ENCODE peak calls at places on chromosomes 4 and X, in ten cellular contexts. S is sigmoid colon, T is Calu3, Q is brain microvascular endothelial cell, H is NCI-H1092, D is iPS-NIHi11, A is cardiac fibroblast, B is NCI-H1417, F is thoracic aorta, N is foreskin fibroblast. O is an unnamed sample.

GRCh38 chr4:56627985-56628384 is 53.1 kb downstream of the HOPX start:
- DNase-seq in Q (no peak), B (no peak), D (no peak), A (no peak), H (no peak), S (no peak), N (no peak), F (no peak), T (no peak), O (no peak)

GRCh38 chrX:10017866-10018265 is 50.7 kb downstream of the CLDN34 start:
- DNase-seq in F (no peak), T (peak), A (peak), B (no peak), S (peak), D (no peak), H (no peak), Q (peak), N (peak), O (no peak)

GRCh38 chr4:139857021-139857420 is 191.4 kb downstream of the MGST2 start:
- DNase-seq in Q (no peak), S (no peak), H (peak), F (no peak), T (no peak), N (no peak), A (no peak), D (no peak), B (peak), O (peak)

GRCh38 chr4:112704991-112705845 is 68.3 kb downstream of the LARP7 start:
- DNase-seq in D (peak), H (peak), A (peak), S (peak), T (peak), Q (peak), B (peak), F (peak), N (peak), O (peak)

GRCh38 chrX:63330681-63331080 is 20.5 kb downstream of the SPIN4 start:
- DNase-seq in Q (no peak), N (no peak), A (no peak), T (peak), F (no peak), H (no peak), S (no peak), D (no peak), B (no peak), O (no peak)

GRCh38 chr4:143420227-143420626 is 83.6 kb downstream of the GAB1 start:
- DNase-seq in N (no peak), S (no peak), T (no peak), D (no peak), Q (no peak), F (no peak), B (no peak), H (no peak), A (no peak), O (no peak)

GRCh38 chrX:16239211-16239610 is 71.9 kb downstream of the MAGEB17 start:
- DNase-seq in Q (peak), D (no peak), T (peak), N (peak), A (peak), H (no peak), B (no peak), F (no peak), S (no peak), O (peak)

GRCh38 chr4:123741906-123742305 is 345.3 kb downstream of the SPRY1 start:
- DNase-seq in A (peak), B (no peak), N (peak), H (no peak), F (no peak), D (no peak), S (no peak), Q (no peak), T (no peak), O (peak)

GRCh38 chr4:11416767-11417113 is 12.0 kb downstream of the HS3ST1 start:
- DNase-seq in S (no peak), T (no peak), A (peak), H (no peak), D (no peak), Q (no peak), B (no peak), N (no peak), F (no peak), O (no peak)

GRCh38 chr4:128658214-128658621 is 151.3 kb upstream of the JADE1 start:
- DNase-seq in S (no peak), N (no peak), Q (no peak), T (no peak), D (no peak), F (no peak), A (peak), B (no peak), H (no peak), O (no peak)

GRCh38 chr4:78645853-78646757 is 94.5 kb downstream of the ANXA3 start:
- DNase-seq in T (no peak), N (peak), H (no peak), A (peak), D (no peak), F (peak), S (peak), B (peak), Q (peak), O (no peak)

GRCh38 chr4:67934628-67935027 is 28.7 kb downstream of the TMPRSS11A start:
- DNase-seq in T (no peak), D (peak), B (peak), A (no peak), F (no peak), Q (no peak), N (no peak), H (peak), S (no peak), O (no peak)

GRCh38 chr4:42786350-42787070 is 106.0 kb upstream of the GRXCR1 start:
- DNase-seq in A (no peak), D (peak), Q (no peak), S (no peak), N (no peak), F (no peak), T (no peak), B (peak), H (peak), O (no peak)

GRCh38 chr4:99827857-99828256 is 11.2 kb downstream of the DAPP1 start:
- DNase-seq in Q (no peak), D (no peak), F (no peak), A (no peak), B (no peak), T (no peak), S (no peak), N (no peak), H (no peak), O (no peak)

GRCh38 chr4:14111730-14112171 is 484.2 kb upstream of the BOD1L1 start:
- DNase-seq in A (peak), H (no peak), T (no peak), D (no peak), S (no peak), B (no peak), Q (no peak), F (no peak), N (peak), O (no peak)

GRCh38 chr4:139530833-139531427 is 25.1 kb downstream of the SETD7 start:
- DNase-seq in B (peak), D (peak), T (peak), F (no peak), A (peak), N (no peak), Q (peak), S (no peak), H (peak), O (no peak)

GRCh38 chr4:173405840-173406606 is 7.1 kb upstream of the SCRG1 start:
- DNase-seq in Q (no peak), N (no peak), F (no peak), T (no peak), S (no peak), A (no peak), B (no peak), H (no peak), D (no peak), O (no peak)

GRCh38 chr4:16270654-16271328 is 44.5 kb upstream of the TAPT1 start:
- DNase-seq in Q (no peak), T (no peak), S (no peak), N (no peak), H (no peak), B (no peak), A (no peak), D (peak), F (no peak), O (no peak)

GRCh38 chrX:46573896-46574336 is 351 bp downstream of the CHST7 start:
- DNase-seq in Q (peak), S (peak), N (peak), T (peak), B (peak), D (peak), F (no peak), H (peak), A (peak), O (no peak)

GRCh38 chr4:3532714-3533336 is 603 bp upstream of the LRPAP1 start:
- DNase-seq in F (no peak), Q (no peak), N (no peak), T (no peak), S (no peak), A (no peak), B (no peak), H (no peak), D (no peak), O (peak)

GRCh38 chr4:149795256-149795655 is 20.4 kb downstream of the IQCM start:
- DNase-seq in T (no peak), A (no peak), S (peak), F (no peak), D (no peak), B (no peak), Q (no peak), H (no peak), N (no peak), O (peak)

GRCh38 chr4:168514249-168514852 is 17.5 kb downstream of the PALLD start:
- DNase-seq in N (no peak), Q (no peak), D (no peak), S (no peak), B (peak), F (no peak), A (peak), T (no peak), H (peak), O (peak)

GRCh38 chr4:54067163-54067562 is 2.8 kb upstream of the CHIC2 start:
- DNase-seq in F (no peak), S (peak), B (no peak), H (no peak), D (no peak), Q (no peak), A (peak), N (peak), T (no peak), O (no peak)

GRCh38 chr4:169826634-169827187 is 69.0 kb upstream of the HPF1 start:
- DNase-seq in S (no peak), H (no peak), N (no peak), B (no peak), A (no peak), T (no peak), F (no peak), D (no peak), Q (no peak), O (no peak)

GRCh38 chr4:48025005-48025404 is 8.4 kb downstream of the NIPAL1 start:
- DNase-seq in B (peak), Q (peak), N (no peak), H (peak), A (peak), D (no peak), S (no peak), T (no peak), F (no peak), O (peak)

GRCh38 chrX:18650662-18651061 is 21.2 kb downstream of the RS1 start:
- DNase-seq in A (no peak), N (no peak), T (no peak), B (no peak), Q (no peak), S (no peak), D (no peak), H (no peak), F (no peak), O (no peak)

GRCh38 chr4:183721207-183722081 is 62.4 kb downstream of the TRAPPC11 start:
- DNase-seq in B (no peak), T (peak), S (no peak), Q (peak), H (no peak), D (peak), N (peak), F (no peak), A (peak), O (no peak)